ENCODE peak calls at places on chromosomes 1 and 21, in eight cellular contexts. One of them, this sample, is unnamed.

GRCh38 chr21:27505516-27505915 is 538.6 kb upstream of the ADAMTS5 start:
- DNase-seq in cardiac muscle cell: no peak
- DNase-seq in foreskin fibroblast: peak
- DNase-seq in PC-3: no peak
- DNase-seq in body of pancreas: no peak
- DNase-seq in CD8-positive, alpha-beta T cell: no peak
- DNase-seq in keratinocyte: no peak
- DNase-seq in retinal pigment epithelial cell: peak
- DNase-seq in this sample: no peak

GRCh38 chr1:184556665-184557064 is 169.8 kb downstream of the C1orf21 start:
- DNase-seq in retinal pigment epithelial cell: no peak
- DNase-seq in cardiac muscle cell: no peak
- DNase-seq in keratinocyte: no peak
- DNase-seq in CD8-positive, alpha-beta T cell: no peak
- DNase-seq in foreskin fibroblast: no peak
- DNase-seq in body of pancreas: no peak
- DNase-seq in PC-3: no peak
- DNase-seq in this sample: no peak

GRCh38 chr21:45454924-45455315 is 50.0 kb downstream of the COL18A1 start:
- DNase-seq in cardiac muscle cell: no peak
- DNase-seq in PC-3: no peak
- DNase-seq in keratinocyte: no peak
- DNase-seq in foreskin fibroblast: no peak
- DNase-seq in CD8-positive, alpha-beta T cell: no peak
- DNase-seq in body of pancreas: no peak
- DNase-seq in retinal pigment epithelial cell: no peak
- DNase-seq in this sample: no peak

GRCh38 chr1:54835131-54835898 is 34.2 kb upstream of the TTC22 start:
- DNase-seq in CD8-positive, alpha-beta T cell: no peak
- DNase-seq in PC-3: no peak
- DNase-seq in keratinocyte: no peak
- DNase-seq in body of pancreas: no peak
- DNase-seq in retinal pigment epithelial cell: no peak
- DNase-seq in cardiac muscle cell: no peak
- DNase-seq in foreskin fibroblast: no peak
- DNase-seq in this sample: no peak

GRCh38 chr1:168320805-168321577 is 40.3 kb downstream of the TBX19 start:
- DNase-seq in foreskin fibroblast: peak
- DNase-seq in keratinocyte: peak
- DNase-seq in cardiac muscle cell: no peak
- DNase-seq in body of pancreas: peak
- DNase-seq in PC-3: peak
- DNase-seq in retinal pigment epithelial cell: peak
- DNase-seq in CD8-positive, alpha-beta T cell: no peak
- DNase-seq in this sample: no peak

GRCh38 chr1:28171246-28171645 is 5.2 kb downstream of the PTAFR start:
- DNase-seq in CD8-positive, alpha-beta T cell: no peak
- DNase-seq in cardiac muscle cell: no peak
- DNase-seq in foreskin fibroblast: no peak
- DNase-seq in body of pancreas: no peak
- DNase-seq in PC-3: no peak
- DNase-seq in keratinocyte: no peak
- DNase-seq in retinal pigment epithelial cell: no peak
- DNase-seq in this sample: no peak

GRCh38 chr1:66947267-66947666 is 22.5 kb downstream of the MIER1 start:
- DNase-seq in CD8-positive, alpha-beta T cell: no peak
- DNase-seq in PC-3: no peak
- DNase-seq in cardiac muscle cell: no peak
- DNase-seq in body of pancreas: no peak
- DNase-seq in keratinocyte: no peak
- DNase-seq in retinal pigment epithelial cell: no peak
- DNase-seq in foreskin fibroblast: no peak
- DNase-seq in this sample: no peak

GRCh38 chr1:63668298-63668697 is 75.1 kb downstream of the PGM1 start:
- DNase-seq in keratinocyte: no peak
- DNase-seq in CD8-positive, alpha-beta T cell: no peak
- DNase-seq in retinal pigment epithelial cell: no peak
- DNase-seq in PC-3: no peak
- DNase-seq in body of pancreas: no peak
- DNase-seq in foreskin fibroblast: peak
- DNase-seq in cardiac muscle cell: no peak
- DNase-seq in this sample: no peak

GRCh38 chr1:235325139-235325538 is 2.8 kb downstream of the ARID4B start:
- DNase-seq in keratinocyte: no peak
- DNase-seq in cardiac muscle cell: no peak
- DNase-seq in body of pancreas: no peak
- DNase-seq in PC-3: no peak
- DNase-seq in CD8-positive, alpha-beta T cell: no peak
- DNase-seq in retinal pigment epithelial cell: no peak
- DNase-seq in foreskin fibroblast: no peak
- DNase-seq in this sample: no peak

GRCh38 chr21:45846373-45847160 is 135.0 kb upstream of the COL6A1 start:
- DNase-seq in CD8-positive, alpha-beta T cell: no peak
- DNase-seq in PC-3: no peak
- DNase-seq in foreskin fibroblast: peak
- DNase-seq in cardiac muscle cell: peak
- DNase-seq in keratinocyte: no peak
- DNase-seq in retinal pigment epithelial cell: no peak
- DNase-seq in body of pancreas: peak
- DNase-seq in this sample: peak

GRCh38 chr1:51535006-51535592 is 16.0 kb upstream of the EPS15 start:
- DNase-seq in retinal pigment epithelial cell: no peak
- DNase-seq in PC-3: peak
- DNase-seq in foreskin fibroblast: peak
- DNase-seq in CD8-positive, alpha-beta T cell: peak
- DNase-seq in keratinocyte: no peak
- DNase-seq in body of pancreas: peak
- DNase-seq in cardiac muscle cell: peak
- DNase-seq in this sample: peak

GRCh38 chr1:38005195-38006007 is at the start of gene FHL3:
- DNase-seq in PC-3: peak
- DNase-seq in foreskin fibroblast: peak
- DNase-seq in cardiac muscle cell: peak
- DNase-seq in keratinocyte: no peak
- DNase-seq in CD8-positive, alpha-beta T cell: peak
- DNase-seq in body of pancreas: peak
- DNase-seq in retinal pigment epithelial cell: no peak
- DNase-seq in this sample: no peak

GRCh38 chr1:109877320-109877771 is 33.3 kb upstream of the CSF1 start:
- DNase-seq in retinal pigment epithelial cell: peak
- DNase-seq in foreskin fibroblast: peak
- DNase-seq in PC-3: no peak
- DNase-seq in body of pancreas: peak
- DNase-seq in cardiac muscle cell: peak
- DNase-seq in CD8-positive, alpha-beta T cell: no peak
- DNase-seq in keratinocyte: no peak
- DNase-seq in this sample: no peak

GRCh38 chr21:14942801-14943490 is 121.9 kb downstream of the NRIP1 start:
- DNase-seq in retinal pigment epithelial cell: no peak
- DNase-seq in foreskin fibroblast: peak
- DNase-seq in cardiac muscle cell: no peak
- DNase-seq in CD8-positive, alpha-beta T cell: no peak
- DNase-seq in PC-3: no peak
- DNase-seq in keratinocyte: no peak
- DNase-seq in body of pancreas: no peak
- DNase-seq in this sample: no peak

GRCh38 chr1:117512728-117513321 is 93.0 kb upstream of the TENT5C start:
- DNase-seq in retinal pigment epithelial cell: no peak
- DNase-seq in CD8-positive, alpha-beta T cell: no peak
- DNase-seq in PC-3: peak
- DNase-seq in foreskin fibroblast: peak
- DNase-seq in keratinocyte: no peak
- DNase-seq in cardiac muscle cell: peak
- DNase-seq in body of pancreas: no peak
- DNase-seq in this sample: no peak

GRCh38 chr1:16906873-16907272 is 11.1 kb downstream of the RNU1-2 start:
- DNase-seq in PC-3: no peak
- DNase-seq in keratinocyte: no peak
- DNase-seq in retinal pigment epithelial cell: no peak
- DNase-seq in body of pancreas: no peak
- DNase-seq in foreskin fibroblast: no peak
- DNase-seq in cardiac muscle cell: no peak
- DNase-seq in CD8-positive, alpha-beta T cell: no peak
- DNase-seq in this sample: no peak

GRCh38 chr1:89995595-89996397 is 886 bp downstream of the ZNF326 start:
- DNase-seq in keratinocyte: no peak
- DNase-seq in CD8-positive, alpha-beta T cell: no peak
- DNase-seq in body of pancreas: no peak
- DNase-seq in foreskin fibroblast: no peak
- DNase-seq in PC-3: peak
- DNase-seq in retinal pigment epithelial cell: peak
- DNase-seq in cardiac muscle cell: no peak
- DNase-seq in this sample: no peak

GRCh38 chr1:201648911-201649775 is 110.2 kb downstream of the NAV1 start:
- DNase-seq in cardiac muscle cell: peak
- DNase-seq in retinal pigment epithelial cell: no peak
- DNase-seq in keratinocyte: no peak
- DNase-seq in PC-3: no peak
- DNase-seq in body of pancreas: peak
- DNase-seq in CD8-positive, alpha-beta T cell: no peak
- DNase-seq in foreskin fibroblast: peak
- DNase-seq in this sample: no peak

GRCh38 chr1:201647094-201647493 is 108.2 kb downstream of the NAV1 start:
- DNase-seq in keratinocyte: no peak
- DNase-seq in cardiac muscle cell: peak
- DNase-seq in body of pancreas: no peak
- DNase-seq in retinal pigment epithelial cell: no peak
- DNase-seq in foreskin fibroblast: no peak
- DNase-seq in PC-3: no peak
- DNase-seq in CD8-positive, alpha-beta T cell: no peak
- DNase-seq in this sample: no peak

GRCh38 chr1:201646623-201647022 is 107.7 kb downstream of the NAV1 start:
- DNase-seq in cardiac muscle cell: no peak
- DNase-seq in CD8-positive, alpha-beta T cell: no peak
- DNase-seq in body of pancreas: no peak
- DNase-seq in foreskin fibroblast: no peak
- DNase-seq in PC-3: no peak
- DNase-seq in keratinocyte: no peak
- DNase-seq in retinal pigment epithelial cell: no peak
- DNase-seq in this sample: no peak

GRCh38 chr1:201647722-201648065 is 108.8 kb downstream of the NAV1 start:
- DNase-seq in retinal pigment epithelial cell: no peak
- DNase-seq in foreskin fibroblast: no peak
- DNase-seq in cardiac muscle cell: peak
- DNase-seq in CD8-positive, alpha-beta T cell: no peak
- DNase-seq in PC-3: no peak
- DNase-seq in keratinocyte: no peak
- DNase-seq in body of pancreas: no peak
- DNase-seq in this sample: no peak

GRCh38 chr1:201648066-201648910 is 109.4 kb downstream of the NAV1 start:
- DNase-seq in foreskin fibroblast: peak
- DNase-seq in PC-3: peak
- DNase-seq in CD8-positive, alpha-beta T cell: no peak
- DNase-seq in keratinocyte: no peak
- DNase-seq in cardiac muscle cell: peak
- DNase-seq in body of pancreas: peak
- DNase-seq in retinal pigment epithelial cell: no peak
- DNase-seq in this sample: no peak
- H3K4me3 ChIP-seq in foreskin fibroblast: peak
- H3K4me3 ChIP-seq in PC-3: peak
- H3K4me3 ChIP-seq in CD8-positive, alpha-beta T cell: no peak
- H3K4me3 ChIP-seq in keratinocyte: peak
- H3K4me3 ChIP-seq in cardiac muscle cell: peak
- H3K4me3 ChIP-seq in body of pancreas: peak
- H3K4me3 ChIP-seq in retinal pigment epithelial cell: peak
- H3K4me3 ChIP-seq in this sample: peak

DNA sequence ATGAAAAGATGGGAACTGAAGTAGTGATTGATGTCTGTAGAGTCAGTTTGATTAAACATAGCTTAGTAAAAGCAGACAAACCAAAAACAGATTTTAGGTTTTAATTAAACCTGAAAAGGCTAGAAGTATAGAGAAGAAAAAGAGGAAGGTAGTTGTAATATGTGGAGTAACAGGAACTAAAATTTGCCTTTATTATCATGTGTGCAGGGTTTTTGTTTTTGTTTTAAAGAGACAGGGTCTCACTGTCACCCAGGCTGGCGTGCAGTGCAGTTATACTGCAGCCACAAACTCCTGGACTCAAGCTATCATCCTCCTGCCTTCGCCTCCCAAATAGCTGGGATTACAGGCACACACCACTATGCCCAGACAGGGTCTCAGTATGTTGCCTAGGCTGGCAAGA is 6.0 kb downstream of the TOR1AIP1 start:
- DNase-seq in foreskin fibroblast: no peak
- DNase-seq in retinal pigment epithelial cell: no peak
- DNase-seq in CD8-positive, alpha-beta T cell: no peak
- DNase-seq in body of pancreas: no peak
- DNase-seq in cardiac muscle cell: no peak
- DNase-seq in keratinocyte: no peak
- DNase-seq in PC-3: no peak
- DNase-seq in this sample: no peak
- TF ChIP-seq CTCF in foreskin fibroblast: no peak
- TF ChIP-seq CTCF in retinal pigment epithelial cell: no peak
- TF ChIP-seq CTCF in CD8-positive, alpha-beta T cell: no peak
- TF ChIP-seq CTCF in body of pancreas: no peak
- TF ChIP-seq CTCF in cardiac muscle cell: no peak
- TF ChIP-seq CTCF in keratinocyte: no peak
- TF ChIP-seq CTCF in PC-3: no peak
- TF ChIP-seq CTCF in this sample: no peak

GRCh38 chr1:240492832-240493440 is 119.0 kb downstream of the GREM2 start:
- DNase-seq in PC-3: no peak
- DNase-seq in keratinocyte: no peak
- DNase-seq in retinal pigment epithelial cell: peak
- DNase-seq in cardiac muscle cell: peak
- DNase-seq in CD8-positive, alpha-beta T cell: no peak
- DNase-seq in foreskin fibroblast: peak
- DNase-seq in body of pancreas: peak
- DNase-seq in this sample: peak
- H3K4me3 ChIP-seq in PC-3: no peak
- H3K4me3 ChIP-seq in keratinocyte: no peak
- H3K4me3 ChIP-seq in retinal pigment epithelial cell: peak
- H3K4me3 ChIP-seq in cardiac muscle cell: no peak
- H3K4me3 ChIP-seq in CD8-positive, alpha-beta T cell: no peak
- H3K4me3 ChIP-seq in foreskin fibroblast: no peak
- H3K4me3 ChIP-seq in body of pancreas: no peak
- H3K4me3 ChIP-seq in this sample: no peak

GRCh38 chr1:226310637-226311195 is 1.8 kb upstream of the LIN9 start:
- DNase-seq in foreskin fibroblast: no peak
- DNase-seq in CD8-positive, alpha-beta T cell: no peak
- DNase-seq in retinal pigment epithelial cell: no peak
- DNase-seq in PC-3: peak
- DNase-seq in cardiac muscle cell: no peak
- DNase-seq in keratinocyte: no peak
- DNase-seq in body of pancreas: no peak
- DNase-seq in this sample: no peak

GRCh38 chr1:226310123-226310540 is 1.2 kb upstream of the LIN9 start:
- DNase-seq in PC-3: no peak
- DNase-seq in keratinocyte: no peak
- DNase-seq in retinal pigment epithelial cell: no peak
- DNase-seq in foreskin fibroblast: no peak
- DNase-seq in body of pancreas: no peak
- DNase-seq in cardiac muscle cell: no peak
- DNase-seq in CD8-positive, alpha-beta T cell: no peak
- DNase-seq in this sample: no peak

GRCh38 chr1:226308723-226309397 is at the start of gene LIN9:
- DNase-seq in body of pancreas: peak
- DNase-seq in foreskin fibroblast: peak
- DNase-seq in keratinocyte: peak
- DNase-seq in CD8-positive, alpha-beta T cell: peak
- DNase-seq in cardiac muscle cell: peak
- DNase-seq in retinal pigment epithelial cell: peak
- DNase-seq in PC-3: peak
- DNase-seq in this sample: peak

GRCh38 chr1:226308166-226308722 is 720 bp downstream of the LIN9 start:
- DNase-seq in cardiac muscle cell: no peak
- DNase-seq in foreskin fibroblast: no peak
- DNase-seq in PC-3: peak
- DNase-seq in retinal pigment epithelial cell: no peak
- DNase-seq in CD8-positive, alpha-beta T cell: no peak
- DNase-seq in body of pancreas: peak
- DNase-seq in keratinocyte: no peak
- DNase-seq in this sample: no peak

GRCh38 chr1:226309398-226310122 is 596 bp upstream of the LIN9 start:
- DNase-seq in CD8-positive, alpha-beta T cell: no peak
- DNase-seq in body of pancreas: peak
- DNase-seq in cardiac muscle cell: peak
- DNase-seq in retinal pigment epithelial cell: no peak
- DNase-seq in PC-3: peak
- DNase-seq in foreskin fibroblast: peak
- DNase-seq in keratinocyte: no peak
- DNase-seq in this sample: no peak
- TF ChIP-seq CTCF in CD8-positive, alpha-beta T cell: no peak
- TF ChIP-seq CTCF in body of pancreas: no peak
- TF ChIP-seq CTCF in cardiac muscle cell: no peak
- TF ChIP-seq CTCF in retinal pigment epithelial cell: peak
- TF ChIP-seq CTCF in PC-3: no peak
- TF ChIP-seq CTCF in foreskin fibroblast: peak
- TF ChIP-seq CTCF in keratinocyte: no peak
- TF ChIP-seq CTCF in this sample: no peak

This sample was measured in LNCaP clone FGC.